ENCODE peak calls at places on chromosomes 5 and 9, in five cellular contexts. W, C, M, O and I are unnamed samples.

GRCh38 chr5:133230823-133231578 is 179.2 kb downstream of the HSPA4 start:
- DNase-seq in C (no peak), W (no peak), O (no peak), M (no peak), I (no peak)

GRCh38 chr9:20317701-20318100 is 304.6 kb downstream of the MLLT3 start:
- DNase-seq in M (no peak), O (no peak), C (no peak), W (no peak), I (no peak)

GRCh38 chr5:134857401-134857800 is 11.6 kb downstream of the C5orf24 start:
- DNase-seq in M (no peak), O (no peak), W (no peak), C (no peak), I (no peak)

GRCh38 chr5:55634204-55634785 is 77.8 kb downstream of the SLC38A9 start:
- DNase-seq in W (no peak), M (peak), O (no peak), C (peak), I (no peak)

GRCh38 chr5:169273881-169274280 is 27.1 kb downstream of the SLIT3 start:
- DNase-seq in M (no peak), O (no peak), W (no peak), C (no peak), I (no peak)

GRCh38 chr9:12882430-12882829 is 107.6 kb downstream of the LURAP1L start:
- DNase-seq in O (no peak), W (no peak), C (peak), M (peak), I (no peak)

GRCh38 chr5:16579142-16579541 is 37.7 kb downstream of the RETREG1 start:
- DNase-seq in C (no peak), M (no peak), W (no peak), O (no peak), I (no peak)

GRCh38 chr9:31715250-31715649 is 669.2 kb upstream of the ACO1 start:
- DNase-seq in C (no peak), O (no peak), M (no peak), W (no peak), I (no peak)

GRCh38 chr9:113636693-113637092 is 173.2 kb downstream of the RGS3 start:
- DNase-seq in W (no peak), O (no peak), M (no peak), C (no peak), I (no peak)

GRCh38 chr9:73081979-73082657 is 69.5 kb upstream of the ANXA1 start:
- DNase-seq in C (peak), O (peak), W (peak), M (peak), I (peak)

GRCh38 chr9:124011460-124012301 is at the start of gene LHX2:
- DNase-seq in C (peak), O (no peak), M (peak), W (no peak), I (peak)

GRCh38 chr5:16934123-16934522 is 2.0 kb downstream of the MYO10 start:
- DNase-seq in C (peak), O (peak), W (peak), M (peak), I (no peak)

GRCh38 chr5:135069016-135069770 is 35.2 kb upstream of the PITX1 start:
- DNase-seq in O (no peak), W (no peak), C (no peak), M (no peak), I (no peak)

GRCh38 chr9:106866243-106866642 is 3.3 kb downstream of the ZNF462 start:
- DNase-seq in M (no peak), C (no peak), O (no peak), W (no peak), I (no peak)

GRCh38 chr9:98536542-98537173 is 172.1 kb downstream of the GABBR2 start:
- DNase-seq in C (no peak), W (peak), M (no peak), O (peak), I (no peak)

GRCh38 chr5:151150484-151151262 is 6.9 kb downstream of the ANXA6 start:
- DNase-seq in W (peak), C (peak), M (peak), O (peak), I (peak)

GRCh38 chr9:69085523-69086283 is 50.2 kb downstream of the FXN start:
- DNase-seq in O (peak), W (no peak), C (peak), M (peak), I (no peak)

GRCh38 chr5:59450245-59450644 is 443.3 kb downstream of the PDE4D start:
- DNase-seq in W (no peak), C (no peak), O (no peak), M (no peak), I (no peak)

GRCh38 chr5:122473138-122473843 is 161.3 kb downstream of the SNCAIP start:
- DNase-seq in C (no peak), O (no peak), M (no peak), W (no peak), I (peak)
- H2AFZ ChIP-seq in C (no peak), O (no peak), M (no peak), W (no peak), I (peak)

GRCh38 chr9:36398745-36399144 is 1.3 kb downstream of the RNF38 start:
- DNase-seq in W (no peak), C (peak), M (peak), O (no peak), I (no peak)
- H3K4me3 ChIP-seq in W (peak), C (peak), M (peak), O (peak), I (no peak)

DNA sequence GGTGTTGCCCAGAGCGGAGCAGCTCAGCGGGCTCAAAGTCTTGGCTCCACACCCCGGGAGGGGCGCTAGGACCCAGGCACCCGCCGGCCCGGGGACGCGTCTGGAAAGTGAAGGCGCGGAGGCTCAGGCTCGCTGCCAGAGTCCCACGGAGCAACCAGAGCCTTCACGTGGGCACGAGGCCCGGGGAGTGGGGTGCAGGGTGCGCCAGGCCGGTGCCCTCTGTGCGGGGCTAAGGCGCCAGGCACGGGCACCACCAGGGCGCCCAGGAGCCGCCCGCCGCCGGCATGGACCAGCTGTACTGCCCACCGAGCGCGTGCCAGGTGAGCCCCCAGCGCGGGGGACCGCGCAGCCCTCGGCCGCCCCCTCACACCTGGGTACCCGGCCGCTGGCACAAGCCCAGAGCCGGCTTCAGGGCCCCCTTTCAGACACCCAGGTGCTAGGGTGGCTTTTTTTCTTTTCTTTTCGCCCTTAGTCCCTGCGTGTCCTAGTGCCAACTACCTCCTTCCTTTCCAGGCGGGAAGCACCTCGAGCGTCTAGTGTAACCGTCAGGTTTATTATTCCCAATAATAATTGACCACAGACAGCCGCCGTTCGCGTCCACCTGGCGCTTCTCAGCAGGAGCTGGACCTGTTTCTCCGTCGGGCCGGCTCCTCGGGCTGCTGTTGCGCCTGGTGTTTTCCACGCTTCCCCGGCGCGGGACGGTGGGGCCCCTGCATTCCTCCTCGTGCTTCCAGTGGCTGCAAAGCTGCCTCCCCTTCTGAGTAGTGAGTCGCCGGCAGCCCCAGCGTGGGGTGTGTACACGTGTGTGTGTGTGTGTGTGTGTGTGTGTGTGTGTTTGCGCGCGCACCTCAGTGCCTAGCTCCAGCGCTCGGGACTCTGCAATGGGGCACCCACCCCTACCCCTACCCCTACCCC is 30.1 kb upstream of the PDE8B start:
- DNase-seq in O (no peak), C (no peak), W (no peak), M (peak), I (no peak)
- H2AFZ ChIP-seq in O (no peak), C (peak), W (no peak), M (peak), I (peak)

GRCh38 chr5:98593418-98593817 is 180.0 kb upstream of the RGMB start:
- DNase-seq in W (no peak), M (no peak), C (no peak), O (no peak), I (no peak)
- H3K4me3 ChIP-seq in W (no peak), M (no peak), C (no peak), O (no peak), I (no peak)

GRCh38 chr5:98585661-98586310 is 187.7 kb upstream of the RGMB start:
- DNase-seq in W (no peak), C (peak), M (no peak), O (no peak), I (no peak)

GRCh38 chr5:98578438-98578837 is 195.0 kb upstream of the RGMB start:
- DNase-seq in C (no peak), M (no peak), W (no peak), O (no peak), I (no peak)

GRCh38 chr5:98586581-98586980 is 186.9 kb upstream of the RGMB start:
- DNase-seq in W (no peak), M (no peak), O (no peak), C (no peak), I (no peak)

GRCh38 chr5:98583572-98583971 is 189.9 kb upstream of the RGMB start:
- DNase-seq in M (no peak), O (no peak), C (no peak), W (no peak), I (no peak)

DNA sequence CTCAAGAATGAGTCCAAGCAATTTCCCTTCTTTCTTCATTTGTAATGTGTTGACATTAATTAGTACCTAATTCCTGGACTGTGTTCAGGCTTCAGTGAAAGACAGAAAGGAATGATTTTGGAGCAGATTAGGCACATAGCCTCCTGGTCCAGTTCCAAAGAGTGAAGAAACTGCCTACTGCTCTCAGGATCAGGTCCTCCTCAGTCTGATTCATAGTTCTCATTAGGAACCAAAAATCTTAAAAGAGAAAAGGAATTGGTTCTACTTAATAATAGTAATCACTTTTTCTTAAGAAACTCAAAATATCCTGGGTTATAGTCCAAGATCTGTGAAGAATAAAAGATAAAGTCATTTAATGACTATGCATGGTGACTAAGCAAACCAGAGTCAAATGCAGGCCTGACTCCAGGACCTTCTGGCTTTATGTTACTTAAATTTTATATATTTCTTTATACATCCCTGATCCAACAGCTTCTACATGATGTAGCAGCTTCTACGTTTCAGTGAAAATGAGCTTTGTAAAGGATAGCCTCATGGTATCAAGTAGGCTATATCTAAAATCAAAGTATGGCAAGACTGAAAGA is 192.0 kb upstream of the RGMB start:
- DNase-seq in M (peak), O (no peak), W (no peak), C (peak), I (no peak)
- H2AFZ ChIP-seq in M (peak), O (no peak), W (no peak), C (no peak), I (no peak)

GRCh38 chr9:5436441-5436840 is 1.3 kb downstream of the PLGRKT start:
- DNase-seq in M (no peak), O (no peak), C (no peak), W (no peak), I (no peak)
- H3K4me3 ChIP-seq in M (peak), O (peak), C (no peak), W (peak), I (peak)

GRCh38 chr5:122420126-122420525 is 108.1 kb downstream of the SNCAIP start:
- DNase-seq in M (no peak), W (no peak), C (peak), O (no peak), I (no peak)

GRCh38 chr5:122419195-122419894 is 107.3 kb downstream of the SNCAIP start:
- DNase-seq in W (no peak), C (no peak), M (no peak), O (no peak), I (no peak)

GRCh38 chr5:122424211-122424610 is 112.2 kb downstream of the SNCAIP start:
- DNase-seq in C (no peak), W (no peak), O (no peak), M (no peak), I (no peak)

GRCh38 chr5:122426301-122426700 is 114.3 kb downstream of the SNCAIP start:
- DNase-seq in O (no peak), M (no peak), C (no peak), W (no peak), I (no peak)

DNA sequence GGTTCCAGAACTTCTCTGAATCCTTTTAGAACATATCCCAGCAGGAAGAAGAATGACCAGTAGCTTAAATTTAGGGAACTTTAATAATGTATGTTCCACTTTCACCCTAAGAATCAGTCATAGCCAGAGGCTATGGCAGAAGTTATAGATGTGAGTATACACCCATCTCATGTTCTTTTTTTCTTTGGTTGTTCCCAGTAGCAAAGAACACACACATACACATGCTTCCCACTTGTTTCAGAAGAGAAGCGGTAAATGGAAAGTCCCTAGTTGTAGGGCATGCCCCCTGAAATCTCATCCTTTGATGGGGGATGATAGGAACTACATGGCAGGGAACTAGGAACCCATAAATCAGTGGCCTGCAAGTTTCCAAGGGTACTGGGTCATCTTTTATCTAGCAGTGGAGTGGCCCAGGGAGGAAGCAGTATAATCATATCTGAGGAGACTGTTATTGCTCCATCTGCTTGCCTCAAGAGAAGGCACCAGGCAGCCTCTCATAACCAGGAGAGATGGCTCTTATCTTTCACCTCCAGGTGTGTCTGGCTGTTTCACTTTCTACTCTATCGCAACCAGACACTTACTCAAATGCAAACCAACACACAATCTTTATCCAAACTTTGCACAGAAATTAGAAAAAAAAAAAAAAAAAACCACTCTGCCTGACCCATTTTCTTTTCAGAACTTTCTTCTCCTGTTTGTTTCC is 109.5 kb downstream of the SNCAIP start:
- DNase-seq in C (no peak), O (no peak), W (no peak), M (no peak), I (peak)
- H2AFZ ChIP-seq in C (no peak), O (no peak), W (no peak), M (no peak), I (no peak)

DNA sequence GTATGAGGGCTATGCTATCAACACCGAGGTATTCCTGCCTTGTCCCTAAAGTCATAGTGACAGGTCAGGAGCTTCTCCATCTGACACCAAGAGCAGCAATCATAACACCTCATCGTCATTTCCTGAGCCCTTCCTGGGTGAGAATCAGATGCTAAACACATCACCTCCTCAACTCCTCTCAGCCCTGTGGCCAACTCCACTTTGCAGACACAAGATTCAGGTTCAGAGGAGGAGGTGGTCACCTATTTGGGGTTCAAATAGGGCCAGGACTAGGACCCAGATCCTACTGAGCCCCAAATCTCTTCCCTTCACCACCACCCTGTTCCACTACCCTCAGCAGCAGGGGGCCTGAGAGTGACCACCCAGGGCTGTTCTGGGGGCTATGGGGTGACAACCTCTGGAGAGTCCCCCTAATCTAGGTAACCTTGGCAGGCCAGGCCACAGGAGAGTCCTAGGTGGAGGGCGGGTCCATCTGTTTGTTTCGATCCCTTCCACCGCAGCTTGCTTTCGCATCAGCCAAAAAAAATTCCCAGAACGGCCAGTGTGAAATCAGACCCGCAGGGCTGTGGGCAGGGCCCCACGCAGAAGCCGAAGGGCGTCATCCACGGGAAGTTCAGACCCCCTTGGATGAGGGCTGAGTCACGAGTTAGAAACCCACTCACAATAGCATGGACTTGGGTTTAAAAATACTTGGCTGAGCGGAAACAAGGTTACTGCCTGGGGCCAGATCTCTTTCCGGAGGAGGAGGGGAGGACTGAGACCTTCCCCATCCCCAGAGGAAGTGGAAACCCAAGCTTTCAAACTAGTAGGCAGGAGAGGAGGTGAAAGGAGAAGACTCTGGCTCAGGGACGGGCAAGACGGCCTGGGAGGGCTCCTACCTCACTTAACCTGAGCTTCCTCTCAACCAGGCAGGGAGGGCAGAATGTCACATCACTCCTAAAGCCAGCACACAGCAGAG is 8.7 kb downstream of the STK10 start:
- DNase-seq in C (peak), M (no peak), O (no peak), W (peak), I (peak)
- H3K4me3 ChIP-seq in C (no peak), M (no peak), O (no peak), W (peak), I (peak)

DNA sequence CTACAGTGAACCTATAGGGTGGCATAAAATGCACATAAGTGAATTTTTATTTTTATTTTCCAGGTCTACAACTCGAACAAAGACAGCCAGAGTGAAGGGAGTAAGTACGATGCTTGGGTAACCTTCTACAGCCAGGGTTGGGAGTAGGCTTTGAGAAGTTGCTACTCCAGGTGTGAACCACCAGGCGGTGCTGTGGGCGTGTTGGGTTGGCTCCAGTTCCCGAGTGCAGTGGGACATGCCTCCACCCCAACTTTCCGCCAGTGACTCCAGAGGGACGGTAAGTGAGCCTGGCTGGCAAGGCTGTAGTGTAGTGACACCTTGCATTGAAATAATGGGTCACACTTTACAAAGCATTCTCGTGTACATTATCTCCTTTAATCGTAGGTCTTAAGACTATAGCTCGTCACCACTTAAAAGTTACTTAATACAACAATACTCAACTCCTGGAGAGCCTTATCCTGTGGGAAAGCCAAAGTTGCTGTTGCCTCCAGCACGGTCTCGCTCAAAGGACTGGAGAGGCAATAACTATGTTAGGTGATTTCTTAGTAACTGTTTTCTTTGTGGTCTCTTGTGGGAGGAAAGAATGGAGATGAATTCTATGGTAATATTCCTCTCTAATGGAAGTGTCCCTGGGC is 244.0 kb downstream of the ARHGAP26 start:
- DNase-seq in W (peak), O (peak), M (peak), C (no peak), I (no peak)
- H2AFZ ChIP-seq in W (no peak), O (no peak), M (no peak), C (no peak), I (no peak)